ENCODE peak calls at places on chromosomes 11 and 22, in four cellular contexts. Q, D, W and T are unnamed samples.

GRCh38 chr11:118143661-118144185 is 8.9 kb downstream of the SCN4B start:
- DNase-seq in W (peak), D (no peak), Q (no peak), T (no peak)

GRCh38 chr22:46589871-46590271 is 30.3 kb upstream of the GRAMD4 start:
- DNase-seq in W (no peak), Q (no peak), D (no peak), T (no peak)

GRCh38 chr11:71929491-71929890 is 645 bp downstream of the RNF121 start:
- DNase-seq in W (no peak), Q (no peak), D (no peak), T (no peak)

GRCh38 chr11:34028407-34028804 is 23.1 kb upstream of the CAPRIN1 start:
- DNase-seq in Q (peak), D (no peak), W (no peak), T (peak)

GRCh38 chr22:19592464-19592863 is 68.3 kb upstream of the CLDN5 start:
- DNase-seq in Q (no peak), D (no peak), W (no peak), T (no peak)

GRCh38 chr11:64538501-64538951 is 52.5 kb upstream of the SLC22A12 start:
- DNase-seq in W (peak), Q (no peak), D (no peak), T (no peak)

GRCh38 chr22:41417622-41418390 is 28.8 kb downstream of the TOB2 start:
- DNase-seq in D (no peak), Q (peak), W (peak), T (peak)

GRCh38 chr11:94706211-94706610 is 61.9 kb upstream of the AMOTL1 start:
- DNase-seq in Q (no peak), D (no peak), W (no peak), T (no peak)

GRCh38 chr22:20130319-20130718 is 1.3 kb upstream of the ZDHHC8 start:
- DNase-seq in W (no peak), Q (no peak), D (no peak), T (no peak)

GRCh38 chr22:44359496-44360110 is 46.9 kb upstream of the SHISAL1 start:
- DNase-seq in Q (peak), W (peak), D (no peak), T (no peak)

GRCh38 chr11:3126901-3127691 is 38.0 kb downstream of the OSBPL5 start:
- DNase-seq in D (no peak), W (peak), Q (no peak), T (no peak)

GRCh38 chr11:122851366-122852011 is 13.2 kb downstream of the CRTAM start:
- DNase-seq in W (no peak), D (no peak), Q (no peak), T (no peak)

GRCh38 chr22:47552541-47553205 is 790.2 kb downstream of the TBC1D22A start:
- DNase-seq in W (no peak), Q (no peak), D (no peak), T (peak)

GRCh38 chr22:17974703-17975372 is 49.5 kb downstream of the MICAL3 start:
- DNase-seq in D (no peak), Q (no peak), W (no peak), T (no peak)

GRCh38 chr22:44526431-44527115 is 28.5 kb upstream of the RTL6 start:
- DNase-seq in D (no peak), W (no peak), Q (peak), T (peak)

GRCh38 chr11:44229664-44230063 is 80.3 kb downstream of the ALX4 start:
- DNase-seq in Q (no peak), D (no peak), W (no peak), T (no peak)

GRCh38 chr11:71342116-71342515 is 89.7 kb upstream of the SHANK2 start:
- DNase-seq in W (no peak), D (no peak), Q (no peak), T (no peak)

GRCh38 chr22:32327066-32327465 is 30.6 kb upstream of the RFPL3 start:
- DNase-seq in Q (peak), D (no peak), W (no peak), T (peak)

GRCh38 chr11:69370984-69371709 is 77.2 kb downstream of the MYEOV start:
- DNase-seq in W (no peak), D (no peak), Q (peak), T (peak)

GRCh38 chr11:93323747-93324146 is 6.8 kb upstream of the DEUP1 start:
- DNase-seq in D (no peak), Q (no peak), W (no peak), T (no peak)

GRCh38 chr11:35609656-35610055 is 8.6 kb upstream of the FJX1 start:
- DNase-seq in D (no peak), Q (no peak), W (no peak), T (no peak)

GRCh38 chr11:61152816-61153592 is 8.2 kb downstream of the VPS37C start:
- DNase-seq in W (no peak), Q (no peak), D (no peak), T (no peak)

GRCh38 chr11:65573391-65574146 is 1.2 kb downstream of the FAM89B start:
- DNase-seq in Q (peak), D (no peak), W (no peak), T (peak)

GRCh38 chr11:111663820-111664219 is 61.6 kb downstream of the SIK2 start:
- DNase-seq in W (no peak), D (no peak), Q (no peak), T (no peak)

GRCh38 chr22:21646608-21647590 is 4.8 kb downstream of the SDF2L1 start:
- DNase-seq in Q (peak), D (peak), W (no peak), T (peak)

GRCh38 chr11:9903579-9903978 is 239.7 kb downstream of the SWAP70 start:
- DNase-seq in W (no peak), Q (no peak), D (no peak), T (no peak)

GRCh38 chr11:111725621-111726020 is 40.6 kb downstream of the PPP2R1B start:
- DNase-seq in Q (no peak), W (no peak), D (no peak), T (no peak)

GRCh38 chr11:7490054-7490453 is 4.7 kb downstream of the OLFML1 start:
- DNase-seq in Q (no peak), D (no peak), W (no peak), T (no peak)

GRCh38 chr11:64503354-64503753 is 87.7 kb upstream of the SLC22A12 start:
- DNase-seq in D (no peak), Q (no peak), W (peak), T (no peak)

GRCh38 chr11:2839395-2839941 is 46.1 kb downstream of the CDKN1C start:
- DNase-seq in W (no peak), D (no peak), Q (no peak), T (no peak)

GRCh38 chr22:18060646-18061620 is 16.9 kb upstream of the PEX26 start:
- DNase-seq in W (no peak), D (no peak), Q (peak), T (no peak)

GRCh38 chr11:61830318-61831105 is 2.4 kb downstream of the FADS2 start:
- DNase-seq in W (no peak), Q (no peak), D (no peak), T (no peak)

GRCh38 chr11:131748146-131749050 is 378.0 kb downstream of the NTM start:
- DNase-seq in W (no peak), D (peak), Q (peak), T (no peak)

GRCh38 chr22:38758276-38758945 is 2.6 kb upstream of the SUN2 start:
- DNase-seq in D (no peak), Q (no peak), W (no peak), T (no peak)

GRCh38 chr11:43747130-43747802 is 66.7 kb downstream of the HSD17B12 start:
- DNase-seq in Q (no peak), D (no peak), W (no peak), T (no peak)

DNA sequence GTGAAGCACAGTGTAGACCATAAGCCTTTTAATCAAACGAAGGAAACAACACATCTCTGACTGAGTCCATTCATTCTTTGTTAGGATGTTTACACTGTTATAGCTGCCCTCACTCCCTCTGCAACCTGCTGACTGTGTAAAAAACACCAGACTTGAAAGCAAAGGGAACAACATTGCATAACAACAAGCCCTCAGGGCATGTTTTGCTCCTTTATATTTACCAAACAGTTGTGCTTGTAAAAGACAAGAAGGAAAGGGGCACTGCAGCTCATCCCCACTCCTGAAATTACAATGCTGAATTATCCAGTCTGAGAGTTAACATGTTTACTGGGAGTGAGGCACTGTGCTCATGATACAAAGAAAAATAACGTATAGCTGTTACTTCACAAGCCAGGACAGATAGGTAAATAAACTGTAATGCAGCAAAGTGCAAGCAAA is 46.4 kb downstream of the RAB30 start:
- DNase-seq in D (no peak), W (no peak), Q (peak), T (no peak)
- TF ChIP-seq CTCF in D (no peak), W (no peak), Q (no peak), T (no peak)

GRCh38 chr11:76237914-76238313 is 31.6 kb upstream of the WNT11 start:
- DNase-seq in Q (no peak), D (no peak), W (no peak), T (no peak)
- TF ChIP-seq CTCF in Q (no peak), D (peak), W (no peak), T (peak)

GRCh38 chr11:103661185-103661584 is 375.3 kb upstream of the DDI1 start:
- DNase-seq in D (no peak), Q (no peak), W (no peak), T (no peak)
- TF ChIP-seq CTCF in D (no peak), Q (no peak), W (no peak), T (no peak)

GRCh38 chr11:107078375-107078774 is 60.1 kb upstream of the GUCY1A2 start:
- DNase-seq in D (no peak), W (no peak), Q (no peak), T (no peak)

GRCh38 chr11:107071129-107071528 is 52.9 kb upstream of the GUCY1A2 start:
- DNase-seq in W (no peak), D (no peak), Q (no peak), T (no peak)

DNA sequence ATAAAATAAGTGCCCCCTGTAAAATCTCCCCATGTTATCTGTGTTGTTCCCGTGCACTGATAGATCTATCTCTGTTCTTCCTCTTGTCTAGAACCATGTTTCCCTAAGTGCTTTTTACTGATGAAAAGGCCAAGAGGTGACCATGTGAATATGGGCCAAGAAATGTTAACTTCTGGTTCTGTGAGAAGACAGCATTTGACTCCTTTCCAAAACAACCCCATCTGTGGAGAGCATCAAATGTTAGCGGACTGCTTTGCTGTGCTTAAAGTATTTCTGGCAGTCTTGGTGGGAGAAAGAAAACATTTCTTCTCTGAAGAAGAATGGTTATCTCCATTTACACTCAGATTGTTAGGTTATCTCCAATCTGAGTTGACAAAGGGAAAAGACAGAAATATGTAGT is 58.6 kb upstream of the GUCY1A2 start:
- DNase-seq in W (no peak), Q (no peak), D (no peak), T (no peak)
- TF ChIP-seq CTCF in W (no peak), Q (no peak), D (no peak), T (no peak)